ENCODE peak calls at places on chromosome 2, in four cellular contexts. J, S, P and K are unnamed samples.

GRCh38 chr2:234843411-234843810 is 108.4 kb upstream of the SH3BP4 start:
- DNase-seq in J (peak), S (no peak), P (no peak), K (no peak)

GRCh38 chr2:42486145-42486906 is 7.5 kb downstream of the KCNG3 start:
- DNase-seq in J (no peak), S (no peak), P (no peak), K (no peak)

GRCh38 chr2:589551-589950 is 87.7 kb downstream of the TMEM18 start:
- DNase-seq in J (no peak), S (no peak), P (no peak), K (no peak)

GRCh38 chr2:16614314-16614860 is 51.2 kb downstream of the CYRIA start:
- DNase-seq in J (no peak), S (no peak), P (no peak), K (no peak)

GRCh38 chr2:218569038-218569431 is 396 bp downstream of the CNOT9 start:
- DNase-seq in J (peak), S (peak), P (peak), K (peak)

GRCh38 chr2:68185541-68186164 is 28.0 kb downstream of the PNO1 start:
- DNase-seq in J (no peak), S (no peak), P (peak), K (peak)

GRCh38 chr2:147824625-147825024 is 20.2 kb upstream of the ACVR2A start:
- DNase-seq in J (no peak), S (no peak), P (no peak), K (no peak)

GRCh38 chr2:216016581-216016980 is 3.2 kb upstream of the MREG start:
- DNase-seq in J (no peak), S (no peak), P (no peak), K (no peak)

GRCh38 chr2:70143314-70144150 is 47.3 kb downstream of the C2orf42 start:
- DNase-seq in J (peak), S (no peak), P (no peak), K (peak)

GRCh38 chr2:85806358-85807118 is 52.7 kb downstream of the ATOH8 start:
- DNase-seq in J (peak), S (no peak), P (no peak), K (no peak)

GRCh38 chr2:113219889-113220641 is 46.3 kb downstream of the PSD4 start:
- DNase-seq in J (peak), S (no peak), P (no peak), K (no peak)

GRCh38 chr2:118016911-118017310 is 3.0 kb upstream of the CCDC93 start:
- DNase-seq in J (no peak), S (no peak), P (no peak), K (no peak)